ENCODE peak calls at places on chromosome 18, in ten cellular contexts. N is lower leg skin, J is body of pancreas, I is upper lobe of left lung, L is ovary, W is sigmoid colon, Z is IMR-90, G is stomach, R is heart left ventricle, C is endothelial cell of umbilical vein. S is an unnamed sample.

GRCh38 chr18:66951750-66952149 is 347.9 kb upstream of the CDH19 start:
- DNase-seq in R (no peak), Z (no peak), C (no peak), W (no peak), G (no peak), J (no peak), I (no peak), N (no peak), L (no peak), S (no peak)

GRCh38 chr18:77316641-77317040 is 67.0 kb downstream of the GALR1 start:
- DNase-seq in J (no peak), C (no peak), N (no peak), I (no peak), L (no peak), G (no peak), R (no peak), W (no peak), Z (no peak), S (no peak)

GRCh38 chr18:5993938-5994337 is 98.6 kb upstream of the TMEM200C start:
- DNase-seq in J (no peak), G (no peak), N (no peak), Z (no peak), L (no peak), R (no peak), C (no peak), W (no peak), I (no peak), S (no peak)

GRCh38 chr18:30957086-30957485 is 85.5 kb downstream of the DSC3 start:
- DNase-seq in R (no peak), Z (no peak), I (no peak), L (no peak), C (no peak), N (no peak), W (no peak), J (no peak), G (no peak), S (no peak)

GRCh38 chr18:65091737-65092329 is 659.0 kb upstream of the CDH7 start:
- DNase-seq in J (peak), Z (peak), G (no peak), C (no peak), W (no peak), L (no peak), I (no peak), R (no peak), N (no peak), S (no peak)

GRCh38 chr18:51513525-51513924 is 316.0 kb upstream of the MEX3C start:
- DNase-seq in R (no peak), L (no peak), I (no peak), G (no peak), Z (no peak), N (no peak), J (no peak), W (no peak), C (no peak), S (no peak)

GRCh38 chr18:27007880-27008279 is 142.4 kb upstream of the AQP4 start:
- DNase-seq in W (no peak), J (no peak), R (no peak), I (no peak), N (no peak), L (no peak), Z (no peak), C (no peak), G (no peak), S (no peak)

GRCh38 chr18:3350566-3351527 is 88.9 kb downstream of the MYL12B start:
- DNase-seq in Z (peak), J (no peak), N (no peak), I (no peak), R (no peak), W (no peak), G (no peak), C (no peak), L (no peak), S (no peak)

GRCh38 chr18:49021433-49022129 is 70.8 kb upstream of the SMAD7 start:
- DNase-seq in W (no peak), J (peak), I (peak), N (peak), G (peak), R (no peak), L (no peak), Z (peak), C (peak), S (no peak)

GRCh38 chr18:57644540-57644939 is 22.9 kb upstream of the NARS1 start:
- DNase-seq in Z (peak), J (no peak), N (no peak), C (no peak), G (no peak), I (no peak), R (no peak), L (no peak), W (no peak), S (no peak)

GRCh38 chr18:79410731-79411613 is 15.2 kb downstream of the NFATC1 start:
- DNase-seq in L (no peak), I (peak), J (no peak), Z (no peak), R (peak), W (no peak), N (no peak), G (no peak), C (no peak), S (no peak)

DNA sequence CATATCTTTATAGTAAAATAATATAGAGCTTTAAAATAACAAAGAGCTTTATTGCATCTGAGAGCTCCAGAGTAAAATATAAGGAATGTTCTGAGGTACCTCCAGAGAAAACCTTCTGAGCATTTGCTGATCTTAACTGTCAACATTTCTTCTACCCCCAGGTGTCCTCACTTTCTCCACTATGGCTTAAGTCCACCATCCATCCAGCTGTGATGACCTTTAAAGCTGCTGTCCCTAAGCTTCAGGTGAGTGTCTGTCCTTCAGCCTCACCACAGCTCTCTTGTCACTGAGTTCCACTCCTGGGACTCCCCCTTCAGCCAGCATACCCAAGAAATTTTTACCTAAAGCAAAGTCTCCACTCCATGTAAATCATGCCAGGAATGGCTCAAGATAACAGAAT is 137.9 kb downstream of the MYO5B start:
- DNase-seq in C (no peak), I (no peak), J (no peak), Z (no peak), N (no peak), W (no peak), R (no peak), G (no peak), L (no peak), S (no peak)
- TF ChIP-seq CTCF in C (no peak), I (no peak), J (no peak), Z (no peak), N (no peak), W (no peak), R (no peak), G (no peak), L (no peak), S (no peak)

DNA sequence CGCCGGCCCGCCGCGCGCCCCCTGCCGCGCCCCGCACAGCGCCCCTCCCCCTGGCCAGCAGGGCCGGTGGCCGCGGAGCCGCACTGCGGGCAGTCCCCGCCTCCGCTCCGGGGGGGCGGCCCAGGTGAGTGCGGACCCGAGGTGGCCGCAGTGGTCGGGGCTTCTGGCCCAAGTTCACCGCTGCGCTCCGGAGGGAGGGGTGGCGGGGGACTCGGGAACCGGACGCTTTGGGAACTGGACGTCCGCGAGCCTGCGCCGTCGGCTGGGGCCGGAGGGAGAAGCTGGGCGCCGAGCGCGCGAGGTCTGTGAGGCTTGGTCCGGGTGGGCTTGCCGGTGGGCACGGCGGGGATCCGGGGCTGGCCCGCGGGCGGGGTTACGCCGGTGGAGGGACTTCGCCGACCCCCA is 587 bp upstream of the LDLRAD4 start:
- DNase-seq in Z (no peak), R (peak), W (no peak), C (peak), I (peak), N (no peak), L (peak), G (no peak), J (peak), S (no peak)
- TF ChIP-seq POLR2A in Z (no peak), R (no peak), W (no peak), C (no peak), I (no peak), N (no peak), L (no peak), G (no peak), J (no peak), S (no peak)

DNA sequence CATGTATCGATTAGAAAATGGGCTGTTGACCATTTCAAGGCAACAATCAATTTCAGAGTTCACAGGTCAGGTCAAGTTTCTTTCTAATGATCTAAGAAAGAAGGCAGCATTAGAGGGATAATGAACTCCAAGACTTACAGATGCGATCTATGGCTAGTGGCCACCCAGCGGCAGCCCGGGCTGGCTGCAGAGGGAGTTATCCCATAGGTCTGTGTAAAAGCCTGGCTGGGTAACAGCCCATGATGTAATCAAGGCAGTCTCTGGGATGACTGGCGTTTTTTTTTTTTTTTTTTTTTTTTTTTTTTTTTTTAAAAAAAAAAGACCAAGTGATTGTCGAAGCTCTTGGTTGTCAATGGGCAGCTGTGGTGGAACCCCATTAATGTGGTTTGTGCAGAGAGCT is 171.1 kb upstream of the SKOR2 start:
- DNase-seq in Z (no peak), L (no peak), J (no peak), G (no peak), N (no peak), R (no peak), I (peak), W (no peak), C (no peak), S (no peak)
- TF ChIP-seq CTCF in Z (no peak), L (no peak), J (no peak), G (no peak), N (no peak), R (no peak), I (no peak), W (no peak), C (no peak), S (no peak)

GRCh38 chr18:8623549-8624106 is 14.4 kb downstream of the RAB12 start:
- DNase-seq in C (no peak), I (peak), G (no peak), W (no peak), Z (no peak), N (no peak), L (no peak), R (peak), J (no peak), S (no peak)
- TF ChIP-seq POLR2A in C (no peak), I (peak), G (no peak), W (no peak), Z (no peak), N (no peak), L (no peak), R (no peak), J (no peak), S (no peak)

DNA sequence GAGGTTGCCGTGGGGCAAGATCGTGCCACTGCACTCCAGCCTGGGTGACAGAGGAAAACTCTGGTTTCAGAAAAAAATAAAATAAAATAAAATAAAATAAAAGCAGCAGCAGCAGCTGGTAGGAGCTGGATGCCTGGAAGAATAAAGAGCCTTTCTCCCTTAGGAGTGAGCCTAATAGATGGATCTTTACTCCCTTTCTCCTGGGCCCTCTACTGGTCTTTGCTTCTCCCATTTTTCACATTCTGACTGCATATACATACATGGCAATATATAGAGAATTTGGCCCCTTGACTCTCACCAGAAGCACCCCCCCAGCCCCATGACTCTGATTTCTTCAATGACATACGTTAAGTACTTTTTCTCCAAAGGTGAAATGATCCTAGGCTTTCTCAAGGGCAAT is 9.8 kb upstream of the MALT1 start:
- DNase-seq in G (no peak), Z (peak), R (no peak), J (no peak), N (no peak), L (no peak), W (no peak), I (no peak), C (no peak), S (no peak)
- TF ChIP-seq CTCF in G (no peak), Z (peak), R (peak), J (no peak), N (no peak), L (no peak), W (no peak), I (no peak), C (no peak), S (no peak)

GRCh38 chr18:12703096-12703567 is 290 bp downstream of the PSMG2 start:
- DNase-seq in L (no peak), W (no peak), Z (no peak), J (no peak), R (no peak), I (no peak), C (no peak), N (no peak), G (no peak), S (no peak)

GRCh38 chr18:12703714-12704113 is 872 bp downstream of the PSMG2 start:
- DNase-seq in I (no peak), L (no peak), N (no peak), W (no peak), J (no peak), G (no peak), C (no peak), Z (peak), R (no peak), S (no peak)

GRCh38 chr18:12701161-12701560 is 1.4 kb downstream of the CEP76 start:
- DNase-seq in W (no peak), Z (peak), J (no peak), R (no peak), C (no peak), I (no peak), N (no peak), L (no peak), G (no peak), S (no peak)

GRCh38 chr18:12699747-12700146 is 2.8 kb downstream of the CEP76 start:
- DNase-seq in L (no peak), W (no peak), C (no peak), I (no peak), R (no peak), J (no peak), Z (no peak), N (no peak), G (no peak), S (no peak)

DNA sequence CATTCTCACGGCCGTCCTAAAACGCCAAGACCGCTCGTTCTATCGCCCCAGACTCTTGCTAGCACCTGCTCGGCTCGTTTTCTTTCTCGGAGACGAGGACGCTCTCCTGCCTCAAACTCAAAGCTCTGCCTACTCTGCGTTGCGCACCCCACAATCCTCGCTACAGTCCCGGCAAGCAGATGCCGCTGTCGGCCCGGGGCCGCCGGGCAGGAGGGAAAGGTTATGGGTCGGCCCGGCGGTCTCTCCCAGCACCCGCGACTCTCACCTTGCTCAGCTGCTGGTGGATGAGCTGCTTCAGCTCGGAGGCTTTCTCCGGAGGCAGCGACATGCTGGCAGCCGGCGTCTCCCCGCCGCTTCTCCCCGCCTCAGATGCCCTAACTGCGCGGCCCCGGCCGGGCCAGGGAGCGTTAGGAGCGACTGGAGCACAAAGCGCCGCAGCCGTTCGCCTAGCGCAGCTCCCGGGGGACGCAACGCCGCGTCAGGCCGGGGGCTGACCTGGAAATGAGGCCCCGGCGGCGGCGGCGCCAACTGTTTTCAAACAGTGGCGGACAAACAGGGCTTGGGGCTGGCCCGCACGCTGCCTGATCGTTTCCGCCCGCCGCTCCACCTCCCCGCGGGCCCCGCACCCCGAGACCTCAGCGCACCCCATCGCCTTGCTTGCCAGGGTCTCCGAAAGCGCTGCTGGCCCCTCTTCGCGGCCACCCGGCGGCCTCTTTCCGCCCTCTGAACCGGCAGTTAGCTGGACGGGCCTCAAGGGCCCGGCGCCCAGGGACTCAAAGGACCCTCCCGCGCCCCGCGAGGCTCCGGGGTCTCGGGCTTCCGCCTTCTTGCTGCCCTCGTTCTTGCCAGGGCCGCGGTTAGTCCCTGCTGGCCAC is at the start of the genes CEP76 and PSMG2:
- DNase-seq in G (peak), R (peak), N (peak), W (peak), L (peak), I (peak), Z (peak), J (peak), C (peak), S (peak)
- TF ChIP-seq POLR2A in G (no peak), R (no peak), N (no peak), W (peak), L (peak), I (peak), Z (peak), J (peak), C (peak), S (peak)

GRCh38 chr18:71426441-71426840 is 1117.7 kb downstream of the CBLN2 start:
- DNase-seq in Z (no peak), J (no peak), L (no peak), I (no peak), C (no peak), W (no peak), G (no peak), N (no peak), R (no peak), S (no peak)
- TF ChIP-seq CTCF in Z (no peak), J (no peak), L (no peak), I (no peak), C (peak), W (no peak), G (no peak), N (no peak), R (no peak), S (no peak)

GRCh38 chr18:74291771-74292540 is at the start of gene CYB5A:
- DNase-seq in I (peak), Z (peak), C (peak), J (peak), N (peak), G (peak), R (peak), W (peak), L (peak), S (peak)
- TF ChIP-seq POLR2A in I (peak), Z (no peak), C (no peak), J (peak), N (no peak), G (no peak), R (no peak), W (peak), L (peak), S (no peak)

GRCh38 chr18:36441872-36442271 is 144.4 kb downstream of the FHOD3 start:
- DNase-seq in G (no peak), W (no peak), N (no peak), C (peak), L (no peak), I (no peak), Z (peak), R (no peak), J (no peak), S (no peak)

GRCh38 chr18:36442717-36443116 is 145.2 kb downstream of the FHOD3 start:
- DNase-seq in G (no peak), N (no peak), Z (no peak), I (no peak), C (no peak), L (no peak), R (no peak), W (no peak), J (no peak), S (no peak)

GRCh38 chr18:36440614-36441013 is 143.1 kb downstream of the FHOD3 start:
- DNase-seq in W (no peak), Z (peak), J (peak), L (no peak), N (peak), R (no peak), G (no peak), C (no peak), I (no peak), S (no peak)

GRCh38 chr18:36446059-36446458 is 148.5 kb downstream of the FHOD3 start:
- DNase-seq in C (no peak), L (no peak), R (no peak), J (no peak), N (peak), I (no peak), G (no peak), Z (peak), W (no peak), S (no peak)

DNA sequence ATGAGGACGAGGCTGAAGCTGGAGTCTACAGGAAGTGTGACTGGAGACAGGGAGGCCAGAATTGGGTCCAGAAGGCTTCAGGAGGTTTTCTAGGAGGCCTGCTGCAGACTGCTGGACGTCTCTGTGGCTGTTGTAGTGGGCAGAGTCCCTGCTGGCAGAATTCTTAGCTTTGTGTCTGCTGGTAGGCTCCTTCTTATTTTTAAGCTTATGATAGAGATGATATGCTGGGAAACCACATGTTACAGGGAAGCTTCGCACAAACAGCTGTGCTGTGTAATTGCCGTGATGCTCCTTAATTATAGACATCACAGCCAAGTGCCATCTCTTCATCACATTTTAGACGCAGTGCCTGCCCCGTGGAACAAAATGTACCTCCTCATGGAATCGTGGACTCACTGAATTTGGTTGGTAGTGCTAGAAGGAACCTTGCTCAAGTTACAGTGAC is 143.9 kb downstream of the FHOD3 start:
- DNase-seq in G (no peak), C (no peak), J (no peak), W (no peak), Z (no peak), R (no peak), N (no peak), I (no peak), L (no peak), S (no peak)
- TF ChIP-seq CTCF in G (no peak), C (no peak), J (no peak), W (no peak), Z (no peak), R (no peak), N (no peak), I (no peak), L (no peak), S (no peak)